ENCODE peak calls at places on chromosomes 5 and 9, in five cellular contexts. V, K, R, L and Y are unnamed samples.

GRCh38 chr5:150142800-150143724 is 12.6 kb downstream of the PDGFRB start:
- DNase-seq in V (no peak), K (peak), R (peak), L (peak), Y (peak)

GRCh38 chr9:99922711-99923030 is 16.2 kb downstream of the STX17 start:
- DNase-seq in V (no peak), K (no peak), R (no peak), L (no peak), Y (no peak)

GRCh38 chr5:149788964-149789363 is 58.9 kb downstream of the PPARGC1B start:
- DNase-seq in V (no peak), K (no peak), R (no peak), L (no peak), Y (no peak)

GRCh38 chr9:128056887-128057723 is 10.0 kb downstream of the NAIF1 start:
- DNase-seq in V (no peak), K (no peak), R (peak), L (no peak), Y (no peak)

GRCh38 chr5:33129309-33129708 is 311.5 kb upstream of the TARS1 start:
- DNase-seq in V (no peak), K (no peak), R (no peak), L (no peak), Y (no peak)

GRCh38 chr9:112333639-112334318 is 360 bp upstream of the PTBP3 start:
- DNase-seq in V (peak), K (peak), R (peak), L (peak), Y (peak)

GRCh38 chr5:179455320-179455719 is 95.0 kb upstream of the RUFY1 start:
- DNase-seq in V (no peak), K (no peak), R (no peak), L (no peak), Y (no peak)

GRCh38 chr9:132673355-132673754 is 3.1 kb downstream of the GTF3C4 start:
- DNase-seq in V (no peak), K (no peak), R (no peak), L (peak), Y (peak)

GRCh38 chr5:26553079-26553478 is 485.3 kb downstream of the CDH9 start:
- DNase-seq in V (no peak), K (no peak), R (no peak), L (no peak), Y (peak)

GRCh38 chr9:106697390-106697789 is 165.6 kb upstream of the ZNF462 start:
- DNase-seq in V (no peak), K (no peak), R (no peak), L (no peak), Y (no peak)

GRCh38 chr9:137319976-137320551 is 18.0 kb upstream of the NRARP start:
- DNase-seq in V (no peak), K (peak), R (no peak), L (no peak), Y (no peak)

GRCh38 chr9:136171009-136171800 is 33.7 kb downstream of the LHX3 start:
- DNase-seq in V (no peak), K (peak), R (no peak), L (peak), Y (no peak)

GRCh38 chr9:9791621-9792020 is 821.2 kb downstream of the PTPRD start:
- DNase-seq in V (peak), K (no peak), R (no peak), L (no peak), Y (no peak)

GRCh38 chr9:136742640-136743391 is at the start of gene LCN10:
- DNase-seq in V (no peak), K (no peak), R (no peak), L (peak), Y (no peak)

GRCh38 chr5:56359809-56360685 is 126.9 kb upstream of the ANKRD55 start:
- DNase-seq in V (no peak), K (no peak), R (no peak), L (no peak), Y (no peak)

GRCh38 chr9:112757300-112757883 is 6.8 kb downstream of the SNX30 start:
- DNase-seq in V (no peak), K (no peak), R (no peak), L (no peak), Y (no peak)

GRCh38 chr9:26426732-26427131 is 465.9 kb downstream of the CAAP1 start:
- DNase-seq in V (no peak), K (no peak), R (no peak), L (no peak), Y (no peak)

GRCh38 chr9:36101916-36102741 is 34.4 kb upstream of the GLIPR2 start:
- DNase-seq in V (no peak), K (no peak), R (no peak), L (peak), Y (peak)

GRCh38 chr5:80960531-80961375 is 590 bp downstream of the RASGRF2 start:
- DNase-seq in V (no peak), K (peak), R (peak), L (peak), Y (peak)

GRCh38 chr5:173618927-173619519 is 2.6 kb upstream of the BOD1 start:
- DNase-seq in V (peak), K (no peak), R (peak), L (peak), Y (peak)

GRCh38 chr9:94232428-94232827 is 26.7 kb upstream of the ZNF169 start:
- DNase-seq in V (no peak), K (no peak), R (no peak), L (no peak), Y (no peak)